ENCODE peak calls at places on chromosomes 16 and 17, in six cellular contexts. V is H1; U is heart left ventricle; O is CD4-positive, alpha-beta T cell; C is B cell; B is uterus. E is an unnamed sample.
A peak's percentile ranks its signal among the peaks of the same experiment; 100 is the strongest.

GRCh38 chr16:61897657-61898056 is 138.6 kb downstream of the CDH8 start:
- DNase-seq in V (no peak), U (no peak), O (no peak), C (no peak), B (no peak), E (no peak)

GRCh38 chr16:19348578-19349315 is 63.2 kb downstream of the CLEC19A start:
- DNase-seq in V (peak; percentile 66), U (no peak), O (no peak), C (no peak), B (no peak), E (no peak)

GRCh38 chr16:70438325-70438982 is 446 bp downstream of the ST3GAL2 start:
- DNase-seq in V (no peak), U (peak; percentile 45), O (no peak), C (no peak), B (peak; percentile 39), E (peak; percentile 17)

GRCh38 chr17:43880420-43880991 is 26.8 kb downstream of the MPP2 start:
- DNase-seq in V (peak; percentile 86), U (no peak), O (peak; percentile 36), C (peak; percentile 46), B (peak; percentile 28), E (peak; percentile 74)

GRCh38 chr17:78771758-78772382 is 10.2 kb downstream of the CYTH1 start:
- DNase-seq in V (no peak), U (no peak), O (no peak), C (peak; percentile 51), B (no peak), E (no peak)

GRCh38 chr17:62791235-62792121 is 16.6 kb downstream of the MARCHF10 start:
- DNase-seq in V (no peak), U (no peak), O (no peak), C (no peak), B (no peak), E (no peak)

GRCh38 chr16:54374136-54374535 is 87.5 kb upstream of the IRX3 start:
- DNase-seq in V (no peak), U (no peak), O (no peak), C (no peak), B (no peak), E (no peak)

GRCh38 chr17:5182597-5183409 is 8.9 kb downstream of the ZNF594 start:
- DNase-seq in V (no peak), U (no peak), O (no peak), C (no peak), B (no peak), E (no peak)

GRCh38 chr16:19005561-19006445 is 22.1 kb downstream of the TMC7 start:
- DNase-seq in V (peak; percentile 54), U (peak; percentile 60), O (no peak), C (no peak), B (peak; percentile 34), E (no peak)

GRCh38 chr16:25035494-25036405 is 20.6 kb upstream of the ARHGAP17 start:
- DNase-seq in V (no peak), U (no peak), O (no peak), C (no peak), B (no peak), E (no peak)

GRCh38 chr16:47492428-47493357 is 31.6 kb downstream of the PHKB start:
- DNase-seq in V (no peak), U (peak; percentile 91), O (no peak), C (peak; percentile 56), B (peak; percentile 75), E (peak; percentile 32)

GRCh38 chr17:4897198-4897657 is 2.1 kb upstream of the C17orf107 start:
- DNase-seq in V (no peak), U (no peak), O (no peak), C (no peak), B (no peak), E (no peak)

DNA sequence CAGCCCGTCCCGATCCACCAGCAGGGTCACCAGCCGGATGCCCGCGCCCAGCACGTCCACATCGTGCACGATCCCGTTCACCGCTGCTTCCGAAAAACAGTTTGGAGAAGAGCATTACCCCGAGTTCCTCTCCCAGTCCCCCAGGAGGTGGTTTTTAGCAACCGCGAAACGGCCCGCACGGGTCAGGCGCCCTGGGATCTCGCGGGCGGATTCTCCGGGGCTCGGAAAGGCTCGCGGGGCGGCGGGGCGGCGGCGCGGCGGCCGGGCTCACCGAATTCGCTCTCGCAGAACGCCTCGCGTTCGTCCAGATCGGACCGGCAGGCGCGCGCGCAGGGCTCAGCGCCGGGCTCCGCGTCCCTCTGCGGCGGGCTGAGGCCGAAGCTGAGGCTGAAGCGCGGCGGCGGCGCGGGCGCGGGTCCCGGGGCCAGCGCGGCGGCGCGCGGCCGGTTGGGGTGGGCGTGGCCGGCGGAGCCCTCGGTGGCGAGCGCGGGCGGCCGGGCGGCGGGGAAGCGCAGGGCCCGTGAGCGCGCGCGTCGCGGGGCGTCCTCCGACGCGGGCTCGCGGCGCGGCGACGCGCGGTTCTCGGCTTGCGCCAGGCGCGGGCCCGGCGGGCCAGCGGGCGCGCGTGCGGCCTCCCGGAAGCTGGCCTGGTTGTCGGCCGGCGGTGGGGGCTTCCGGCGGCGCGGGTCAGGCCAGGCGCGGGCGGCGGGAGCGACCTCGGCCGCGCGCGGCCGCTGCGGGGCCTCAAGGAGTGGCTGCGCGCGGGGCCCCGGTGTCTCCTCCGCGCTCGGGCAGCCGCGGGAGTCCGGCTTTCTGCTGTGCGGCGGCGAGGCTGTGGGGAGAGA is 2.9 kb downstream of the C17orf58 start:
- DNase-seq in V (peak; percentile 84), U (peak; percentile 87), O (peak; percentile 59), C (peak; percentile 87), B (peak; percentile 74), E (peak; percentile 92)
- TF ChIP-seq CTCF in V (no peak), U (no peak), O (no peak), C (no peak), B (no peak), E (no peak)

DNA sequence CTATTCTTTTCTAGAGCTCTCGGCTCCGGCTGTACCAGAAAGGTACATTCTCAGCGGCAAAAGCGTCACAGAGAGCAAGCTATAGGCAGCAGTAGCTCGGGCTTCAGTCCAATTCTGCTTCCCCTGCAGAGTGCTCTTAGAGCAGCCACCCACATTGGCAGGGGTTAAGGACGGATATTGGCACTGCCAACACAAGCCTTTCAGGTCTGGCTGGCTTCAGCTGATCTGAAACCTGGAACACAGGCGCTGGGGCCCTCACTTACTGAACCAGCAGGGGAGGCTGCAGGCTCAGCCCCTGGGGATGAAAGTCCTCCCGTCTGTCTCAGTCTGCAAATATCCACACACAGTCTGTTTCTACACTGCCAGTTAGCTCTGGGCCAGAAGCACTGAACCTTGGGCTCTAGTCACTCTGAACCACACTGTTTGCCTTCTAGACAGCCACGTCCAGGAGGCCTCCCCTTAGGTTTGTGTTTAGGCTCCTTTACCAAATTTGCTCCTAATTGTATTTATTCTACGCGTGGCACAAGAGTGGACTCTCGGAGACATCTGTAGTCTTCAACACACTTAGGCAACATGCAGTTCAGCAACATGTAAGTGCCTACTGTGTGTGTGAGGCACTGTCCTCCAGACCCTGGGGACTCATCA is 40.1 kb downstream of the HIC1 start:
- DNase-seq in V (no peak), U (peak; percentile 76), O (no peak), C (no peak), B (peak; percentile 62), E (no peak)
- TF ChIP-seq CTCF in V (peak; percentile 53), U (peak; percentile 82), O (no peak), C (no peak), B (peak; percentile 52), E (peak; percentile 61)

DNA sequence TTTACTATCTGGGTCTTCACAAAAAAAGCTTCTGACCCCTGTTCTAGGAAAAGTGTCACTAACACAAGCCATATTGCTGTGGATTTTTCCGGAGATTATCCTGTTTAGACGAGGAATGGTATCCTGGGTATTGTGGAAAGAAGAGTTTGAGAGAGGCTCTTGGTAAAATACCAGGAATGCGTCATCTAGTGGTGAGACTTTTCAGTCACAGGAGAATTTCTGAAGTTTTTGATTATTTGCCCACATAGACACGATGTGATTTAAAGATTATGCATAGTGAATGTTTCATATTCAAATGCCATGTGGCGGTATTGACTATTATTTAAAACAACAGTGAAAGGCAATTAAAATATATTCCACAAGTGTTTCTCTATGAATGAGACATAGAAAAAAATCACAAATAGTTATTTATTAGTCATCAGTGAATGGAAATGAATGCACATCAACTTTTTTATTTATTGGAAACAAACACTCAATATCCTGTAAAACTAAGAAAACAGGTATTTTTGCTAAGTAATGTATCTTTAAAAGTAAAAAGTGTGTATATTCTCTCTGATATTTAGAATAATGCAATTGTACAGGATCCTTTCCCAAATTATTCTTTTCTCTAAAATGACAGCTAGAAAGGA is 7.8 kb downstream of the KRT28 start:
- DNase-seq in V (no peak), U (no peak), O (no peak), C (no peak), B (no peak), E (no peak)
- TF ChIP-seq CTCF in V (no peak), U (peak; percentile 67), O (no peak), C (peak; percentile 41), B (peak; percentile 55), E (peak; percentile 50)

DNA sequence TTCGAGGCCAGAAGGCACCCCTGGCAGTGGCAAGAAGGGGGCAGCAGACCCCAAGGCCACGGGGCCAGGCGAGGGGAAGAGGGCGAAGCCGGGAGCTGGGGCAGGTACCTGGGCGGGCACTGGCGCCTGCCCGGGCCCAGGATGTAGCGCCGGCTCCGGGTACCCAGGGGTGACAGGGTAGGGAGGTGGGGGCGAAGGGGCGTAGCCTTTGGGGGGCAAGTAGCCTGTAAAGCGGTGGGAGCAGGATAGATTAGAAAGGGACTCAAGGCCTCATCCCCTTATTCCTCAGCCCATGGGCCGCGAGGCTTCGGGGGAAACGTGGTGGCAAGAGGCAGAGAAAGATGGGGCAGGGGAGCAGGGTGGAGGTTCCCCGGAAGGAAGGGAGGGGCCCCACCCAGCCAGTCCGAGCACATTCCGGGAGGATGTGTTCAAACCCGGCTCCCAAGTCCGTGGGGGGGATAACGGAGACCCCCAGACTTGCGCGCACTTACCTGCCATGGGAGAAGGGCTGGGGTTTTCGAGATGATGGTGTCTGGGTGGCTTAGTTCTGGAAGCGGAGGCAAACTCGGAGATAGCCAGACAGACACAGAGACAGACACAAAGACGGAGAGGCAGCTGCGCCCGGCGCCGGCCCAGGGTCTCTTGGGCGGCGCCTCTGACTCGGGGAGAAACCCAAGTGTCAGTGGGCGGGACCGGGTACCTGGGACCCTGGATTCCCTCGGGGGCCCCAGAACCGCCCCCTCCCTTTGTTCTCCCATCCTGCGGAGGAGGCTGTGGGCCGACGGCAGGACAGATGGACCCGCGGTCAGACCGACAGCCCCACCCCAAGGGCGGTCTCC is 493 bp downstream of the PLSCR3 start:
- DNase-seq in V (peak; percentile 78), U (no peak), O (peak; percentile 64), C (peak; percentile 85), B (peak; percentile 31), E (peak; percentile 90)
- TF ChIP-seq CTCF in V (peak; percentile 68), U (peak; percentile 6), O (no peak), C (no peak), B (no peak), E (no peak)